ENCODE peak calls at places on chromosomes 5 and 9, in five cellular contexts. O is uterus, G is heart right ventricle, K is AG09319, L is OCI-LY7. F is an unnamed sample.

GRCh38 chr5:59407967-59408366 is 485.6 kb downstream of the PDE4D start:
- DNase-seq in K (no peak), O (no peak), L (no peak), G (no peak), F (no peak)

GRCh38 chr5:32422697-32423096 is 21.8 kb downstream of the ZFR start:
- DNase-seq in L (no peak), G (no peak), O (no peak), K (no peak), F (no peak)

GRCh38 chr5:40041452-40041851 is 616.7 kb upstream of the DAB2 start:
- DNase-seq in O (no peak), L (no peak), G (no peak), K (no peak), F (no peak)

GRCh38 chr5:157387683-157388093 is 72.3 kb upstream of the NIPAL4 start:
- DNase-seq in K (peak), G (peak), O (peak), L (no peak), F (no peak)

GRCh38 chr5:20469390-20469789 is 481.4 kb upstream of the CDH18 start:
- DNase-seq in K (no peak), G (no peak), O (no peak), L (no peak), F (no peak)

GRCh38 chr9:23824241-23825142 is 1.5 kb downstream of the ELAVL2 start:
- DNase-seq in L (no peak), G (no peak), O (no peak), K (no peak), F (no peak)

GRCh38 chr5:133781446-133781845 is 169.1 kb upstream of the FSTL4 start:
- DNase-seq in G (no peak), O (no peak), K (no peak), L (no peak), F (no peak)

GRCh38 chr5:148374693-148375360 is 8.9 kb upstream of the FBXO38 start:
- DNase-seq in K (no peak), O (peak), L (peak), G (no peak), F (no peak)

GRCh38 chr5:132471006-132471907 is 19.3 kb downstream of the IRF1 start:
- DNase-seq in G (no peak), L (no peak), O (peak), K (no peak), F (no peak)

GRCh38 chr5:57684299-57684702 is 201.7 kb upstream of the ACTBL2 start:
- DNase-seq in L (no peak), K (no peak), G (no peak), O (no peak), F (no peak)

GRCh38 chr9:100227636-100228035 is 125.1 kb downstream of the TEX10 start:
- DNase-seq in K (no peak), O (no peak), L (no peak), G (no peak), F (no peak)

GRCh38 chr9:96453625-96454024 is 3.7 kb downstream of the HABP4 start:
- DNase-seq in K (no peak), O (no peak), G (peak), L (peak), F (peak)

GRCh38 chr5:5616247-5616895 is 193.9 kb downstream of the ICE1 start:
- DNase-seq in O (no peak), G (no peak), K (no peak), L (no peak), F (no peak)

GRCh38 chr9:87122947-87123685 is 175.8 kb upstream of the GAS1 start:
- DNase-seq in O (no peak), G (no peak), K (peak), L (no peak), F (no peak)

GRCh38 chr9:36450110-36450732 is 50.2 kb upstream of the RNF38 start:
- DNase-seq in K (no peak), L (peak), G (peak), O (no peak), F (no peak)

GRCh38 chr5:142931896-142932686 is 161.9 kb downstream of the ARHGAP26 start:
- DNase-seq in G (peak), K (no peak), L (no peak), O (no peak), F (no peak)

GRCh38 chr5:40754381-40755092 is 1.2 kb downstream of the TTC33 start:
- DNase-seq in O (no peak), L (no peak), G (no peak), K (no peak), F (peak)

DNA sequence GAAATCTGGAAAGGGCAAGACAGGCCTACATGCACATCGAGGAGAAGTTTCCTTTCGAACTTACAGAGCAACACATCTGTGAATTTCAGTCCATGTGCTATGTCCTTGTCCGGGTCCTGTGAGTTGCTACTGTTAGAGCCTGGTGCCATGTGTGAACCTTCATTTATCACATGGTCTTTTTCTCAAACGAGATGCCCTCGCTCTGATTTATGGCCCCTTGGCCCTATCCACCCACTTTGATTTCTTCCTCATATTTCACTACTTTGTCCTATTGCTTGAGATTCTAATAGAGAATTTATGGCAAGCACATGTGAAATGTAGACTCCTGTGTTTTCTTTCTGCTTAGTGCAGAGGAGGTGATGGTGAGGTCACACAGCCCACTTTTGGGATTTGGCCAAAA is 153.0 kb downstream of the SNCAIP start:
- DNase-seq in G (no peak), O (no peak), K (no peak), L (no peak), F (no peak)
- TF ChIP-seq CTCF in G (no peak), O (no peak), K (no peak), L (no peak), F (no peak)

GRCh38 chr9:129142115-129142514 is 30.9 kb downstream of the PTPA start:
- DNase-seq in L (peak), K (no peak), O (no peak), G (no peak), F (no peak)

GRCh38 chr9:129142536-129142935 is 31.3 kb downstream of the PTPA start:
- DNase-seq in O (no peak), G (no peak), K (no peak), L (no peak), F (no peak)

GRCh38 chr9:129143031-129143441 is 31.8 kb downstream of the PTPA start:
- DNase-seq in L (peak), O (peak), G (peak), K (no peak), F (peak)

GRCh38 chr9:129145316-129145715 is 32.7 kb downstream of the IER5L start:
- DNase-seq in K (no peak), O (no peak), L (no peak), G (no peak), F (no peak)

DNA sequence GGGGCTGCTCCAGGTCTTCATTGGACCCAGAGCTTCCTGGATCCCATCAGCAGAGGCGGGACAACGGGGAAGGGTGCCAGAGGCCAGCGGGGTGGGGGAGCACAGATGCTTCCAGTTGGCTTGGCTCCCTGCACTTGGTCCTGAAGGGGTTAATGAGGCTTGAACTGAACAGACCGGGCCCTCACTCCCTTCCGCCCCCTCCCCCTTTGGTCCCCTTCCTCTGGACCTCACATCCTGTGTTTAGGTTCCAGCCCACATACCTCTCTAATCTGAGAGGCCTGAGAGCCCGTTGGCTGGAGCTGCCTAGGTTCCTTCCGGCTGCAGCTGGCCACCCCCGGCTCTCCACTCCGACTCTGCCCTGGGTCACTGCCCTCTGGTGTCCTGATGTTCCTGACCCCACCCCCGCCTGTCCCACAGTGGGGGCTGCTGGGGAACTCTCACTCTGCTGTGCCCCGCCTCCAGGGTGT is 32.3 kb downstream of the PTPA start:
- DNase-seq in G (peak), L (peak), K (no peak), O (peak), F (no peak)
- TF ChIP-seq CTCF in G (no peak), L (no peak), K (no peak), O (no peak), F (peak)

GRCh38 chr5:96720408-96720807 is 58.2 kb downstream of the CAST start:
- DNase-seq in K (no peak), L (no peak), G (no peak), O (no peak), F (no peak)
- TF ChIP-seq CTCF in K (no peak), L (peak), G (no peak), O (no peak), F (no peak)

GRCh38 chr9:134814598-134815215 is 65.9 kb upstream of the FCN2 start:
- DNase-seq in O (no peak), K (no peak), G (no peak), L (no peak), F (no peak)
- TF ChIP-seq CTCF in O (no peak), K (no peak), G (no peak), L (no peak), F (no peak)

GRCh38 chr5:82265052-82265451 is 13.1 kb downstream of the RPS23 start:
- DNase-seq in G (no peak), K (no peak), L (no peak), O (no peak), F (no peak)

GRCh38 chr5:82257247-82257646 is 20.9 kb downstream of the RPS23 start:
- DNase-seq in K (no peak), O (no peak), L (no peak), G (no peak), F (no peak)

GRCh38 chr5:82257729-82258128 is 20.4 kb downstream of the RPS23 start:
- DNase-seq in K (no peak), L (no peak), G (no peak), O (no peak), F (no peak)

GRCh38 chr5:82255844-82256243 is 22.3 kb downstream of the RPS23 start:
- DNase-seq in O (no peak), K (no peak), L (no peak), G (no peak), F (no peak)

GRCh38 chr5:82259172-82259800 is 18.9 kb downstream of the RPS23 start:
- DNase-seq in L (peak), K (no peak), G (no peak), O (no peak), F (no peak)
- TF ChIP-seq CTCF in L (peak), K (peak), G (no peak), O (peak), F (peak)

DNA sequence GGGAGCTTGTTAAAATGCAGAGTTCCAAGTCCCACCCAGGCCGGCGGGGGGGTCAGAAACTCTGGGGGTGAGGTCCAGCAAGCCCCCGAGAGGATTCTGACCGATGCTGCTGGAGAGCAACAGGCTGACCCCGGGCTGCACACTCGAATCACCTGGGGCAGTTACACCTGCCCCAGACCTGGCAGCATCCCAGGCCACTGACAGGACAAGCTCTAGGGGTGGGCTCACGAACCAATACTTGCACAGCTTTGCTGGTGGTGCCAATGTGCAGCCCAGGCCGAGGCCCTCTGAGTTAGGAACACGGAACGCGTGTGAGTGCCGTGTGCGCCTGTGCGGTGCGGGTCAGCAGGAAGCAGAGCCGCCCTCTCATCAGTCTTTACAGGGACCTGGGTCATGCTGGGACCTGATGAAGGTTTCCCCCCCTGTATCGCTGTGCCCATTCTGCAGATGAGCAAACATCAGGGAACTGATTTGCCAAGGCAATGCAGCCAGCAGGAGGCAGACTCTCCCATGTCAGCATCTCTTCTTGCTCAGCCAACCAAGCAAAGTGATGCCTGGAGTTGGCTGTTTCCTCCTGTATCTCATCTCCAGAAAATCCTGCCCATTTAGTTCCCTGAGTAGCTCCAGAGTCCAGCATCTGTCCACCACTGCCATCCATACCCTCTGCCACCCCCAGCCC is 16.3 kb downstream of the FAM163B start:
- DNase-seq in G (no peak), O (no peak), K (no peak), L (peak), F (no peak)
- TF ChIP-seq CTCF in G (no peak), O (no peak), K (no peak), L (peak), F (peak)

DNA sequence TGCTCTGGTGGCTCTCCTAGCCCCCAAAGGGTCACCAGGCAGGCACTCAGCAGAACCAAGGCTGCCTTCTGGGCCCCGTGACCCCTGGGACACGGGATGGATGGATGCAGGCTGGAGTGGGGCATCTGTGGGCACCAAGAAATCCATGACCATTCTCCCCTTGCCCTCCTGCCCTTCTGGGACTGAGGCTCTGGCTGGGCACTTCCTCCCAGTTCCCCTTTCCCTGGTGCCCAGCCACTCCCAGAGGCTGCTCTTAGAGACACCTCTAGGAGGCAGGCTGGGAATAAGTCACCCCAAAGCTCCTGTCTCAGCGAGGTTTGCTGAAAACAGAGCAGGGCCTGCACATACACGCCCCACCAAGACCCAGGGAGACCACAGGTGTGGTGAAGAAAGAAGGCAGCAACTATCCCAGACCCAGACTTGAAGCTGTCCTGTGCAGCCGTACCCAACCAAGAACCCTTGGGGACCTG is 943 bp downstream of the STING1 start:
- DNase-seq in O (peak), L (no peak), K (no peak), G (peak), F (no peak)
- TF ChIP-seq CTCF in O (peak), L (no peak), K (peak), G (no peak), F (peak)

GRCh38 chr9:125330587-125330986 is 69.0 kb downstream of the GAPVD1 start:
- DNase-seq in K (no peak), L (no peak), O (no peak), G (no peak), F (no peak)

GRCh38 chr9:125329978-125330377 is 68.4 kb downstream of the GAPVD1 start:
- DNase-seq in L (no peak), O (no peak), G (no peak), K (no peak), F (no peak)

GRCh38 chr9:125323615-125324014 is 62.0 kb downstream of the GAPVD1 start:
- DNase-seq in G (no peak), O (no peak), K (no peak), L (no peak), F (no peak)

DNA sequence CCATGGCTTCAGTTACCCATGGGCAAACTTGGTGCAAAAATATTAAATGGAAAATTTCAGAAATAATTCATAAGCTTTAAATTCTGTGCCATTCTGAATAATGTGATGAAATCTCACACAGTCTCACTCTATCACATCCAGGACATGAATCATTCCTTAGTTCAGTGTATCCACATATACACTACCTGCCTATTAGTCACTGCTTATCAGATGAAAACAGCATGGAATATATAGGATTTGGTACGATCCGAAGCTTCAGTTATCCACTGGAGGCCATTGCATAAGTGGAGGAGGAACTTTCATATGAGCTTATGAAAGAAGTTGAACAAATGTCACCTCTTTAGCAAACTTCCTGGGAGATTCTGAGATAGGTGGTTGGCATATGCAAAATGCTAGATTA is 64.2 kb downstream of the GAPVD1 start:
- DNase-seq in O (no peak), G (no peak), L (no peak), K (no peak), F (no peak)
- TF ChIP-seq CTCF in O (no peak), G (no peak), L (no peak), K (no peak), F (no peak)

GRCh38 chr5:144473650-144474049 is 303.0 kb downstream of the KCTD16 start:
- DNase-seq in L (no peak), G (no peak), O (no peak), K (no peak), F (no peak)

GRCh38 chr5:144469106-144469505 is 298.4 kb downstream of the KCTD16 start:
- DNase-seq in L (no peak), G (no peak), K (no peak), O (no peak), F (no peak)

GRCh38 chr5:144465441-144465840 is 294.8 kb downstream of the KCTD16 start:
- DNase-seq in L (no peak), G (no peak), K (no peak), O (no peak), F (no peak)

GRCh38 chr5:144468542-144468941 is 297.9 kb downstream of the KCTD16 start:
- DNase-seq in L (no peak), K (no peak), O (no peak), G (no peak), F (no peak)

GRCh38 chr5:144467795-144468194 is 297.1 kb downstream of the KCTD16 start:
- DNase-seq in G (peak), K (no peak), L (no peak), O (no peak), F (no peak)
- TF ChIP-seq CTCF in G (no peak), K (peak), L (peak), O (no peak), F (peak)

F was measured in GM13977.